ENCODE peak calls at places on chromosomes 12 and 14, in five cellular contexts. One of them, this sample, is unnamed.

GRCh38 chr12:75650989-75651695 is 139.7 kb upstream of the KRR1 start:
- DNase-seq in HepG2: no peak
- DNase-seq in H1: no peak
- DNase-seq in GM12878: no peak
- DNase-seq in K562: no peak
- DNase-seq in this sample: no peak

GRCh38 chr14:33127531-33127930 is 188.9 kb downstream of the NPAS3 start:
- DNase-seq in K562: no peak
- DNase-seq in H1: no peak
- DNase-seq in GM12878: no peak
- DNase-seq in HepG2: no peak
- DNase-seq in this sample: no peak

GRCh38 chr12:94783862-94784261 is 133.5 kb upstream of the TMCC3 start:
- DNase-seq in K562: no peak
- DNase-seq in HepG2: no peak
- DNase-seq in H1: no peak
- DNase-seq in GM12878: no peak
- DNase-seq in this sample: no peak

GRCh38 chr14:95502381-95502950 is 14.0 kb downstream of the SYNE3 start:
- DNase-seq in K562: no peak
- DNase-seq in GM12878: no peak
- DNase-seq in H1: no peak
- DNase-seq in HepG2: no peak
- DNase-seq in this sample: no peak

GRCh38 chr12:74021937-74022336 is 515.7 kb upstream of the ATXN7L3B start:
- DNase-seq in HepG2: peak
- DNase-seq in H1: peak
- DNase-seq in K562: peak
- DNase-seq in GM12878: no peak
- DNase-seq in this sample: peak

GRCh38 chr14:38252066-38252710 is 3.7 kb downstream of the CLEC14A start:
- DNase-seq in H1: no peak
- DNase-seq in GM12878: no peak
- DNase-seq in HepG2: no peak
- DNase-seq in K562: no peak
- DNase-seq in this sample: no peak

GRCh38 chr14:22598099-22598895 is at the start of gene ABHD4:
- DNase-seq in H1: no peak
- DNase-seq in HepG2: peak
- DNase-seq in GM12878: no peak
- DNase-seq in K562: peak
- DNase-seq in this sample: no peak

GRCh38 chr12:54549774-54550451 is 512 bp downstream of the PDE1B start:
- DNase-seq in HepG2: no peak
- DNase-seq in H1: no peak
- DNase-seq in GM12878: no peak
- DNase-seq in K562: no peak
- DNase-seq in this sample: no peak

GRCh38 chr12:14843425-14843887 is at the start of gene ART4:
- DNase-seq in K562: peak
- DNase-seq in GM12878: no peak
- DNase-seq in H1: no peak
- DNase-seq in HepG2: peak
- DNase-seq in this sample: no peak

GRCh38 chr14:36478782-36479181 is 41.2 kb downstream of the NKX2-1 start:
- DNase-seq in H1: no peak
- DNase-seq in K562: no peak
- DNase-seq in HepG2: no peak
- DNase-seq in GM12878: no peak
- DNase-seq in this sample: peak

GRCh38 chr12:11178250-11178649 is 7.3 kb downstream of the SMIM10L1 start:
- DNase-seq in HepG2: no peak
- DNase-seq in K562: no peak
- DNase-seq in GM12878: no peak
- DNase-seq in H1: no peak
- DNase-seq in this sample: no peak

GRCh38 chr12:116397148-116397547 is 119.7 kb upstream of the MED13L start:
- DNase-seq in GM12878: no peak
- DNase-seq in HepG2: no peak
- DNase-seq in K562: no peak
- DNase-seq in H1: no peak
- DNase-seq in this sample: no peak

GRCh38 chr12:124909831-124910560 is 4.5 kb downstream of the UBC start:
- DNase-seq in GM12878: no peak
- DNase-seq in K562: no peak
- DNase-seq in HepG2: no peak
- DNase-seq in H1: no peak
- DNase-seq in this sample: no peak

GRCh38 chr14:79395061-79395460 is 816.2 kb downstream of the DIO2 start:
- DNase-seq in HepG2: no peak
- DNase-seq in GM12878: no peak
- DNase-seq in H1: no peak
- DNase-seq in K562: no peak
- DNase-seq in this sample: no peak

GRCh38 chr12:70609739-70610491 is 27.3 kb downstream of the PTPRB start:
- DNase-seq in GM12878: no peak
- DNase-seq in HepG2: no peak
- DNase-seq in K562: peak
- DNase-seq in H1: no peak
- DNase-seq in this sample: no peak

GRCh38 chr14:68979722-68980552 is 835 bp upstream of the ACTN1 start:
- DNase-seq in HepG2: no peak
- DNase-seq in H1: no peak
- DNase-seq in K562: peak
- DNase-seq in GM12878: no peak
- DNase-seq in this sample: no peak

GRCh38 chr12:72586456-72586855 is 314.3 kb downstream of the TRHDE start:
- DNase-seq in GM12878: no peak
- DNase-seq in HepG2: no peak
- DNase-seq in H1: no peak
- DNase-seq in K562: no peak
- DNase-seq in this sample: no peak

GRCh38 chr12:116922194-116922897 is 11.6 kb downstream of the FBXW8 start:
- DNase-seq in H1: no peak
- DNase-seq in GM12878: peak
- DNase-seq in HepG2: no peak
- DNase-seq in K562: no peak
- DNase-seq in this sample: no peak

GRCh38 chr12:69851976-69852375 is 26.9 kb downstream of the MYRFL start:
- DNase-seq in H1: no peak
- DNase-seq in K562: no peak
- DNase-seq in HepG2: no peak
- DNase-seq in GM12878: no peak
- DNase-seq in this sample: no peak

GRCh38 chr14:103628221-103628683 is 759 bp upstream of the KLC1 start:
- DNase-seq in HepG2: no peak
- DNase-seq in GM12878: no peak
- DNase-seq in K562: peak
- DNase-seq in H1: no peak
- DNase-seq in this sample: peak
- TF ChIP-seq YY1 in HepG2: no peak
- TF ChIP-seq YY1 in GM12878: no peak
- TF ChIP-seq YY1 in K562: peak
- TF ChIP-seq YY1 in H1: no peak
- TF ChIP-seq YY1 in this sample: peak

GRCh38 chr12:52249041-52249461 is 16.0 kb downstream of the KRT7 start:
- DNase-seq in H1: no peak
- DNase-seq in GM12878: no peak
- DNase-seq in HepG2: no peak
- DNase-seq in K562: no peak
- DNase-seq in this sample: no peak
- TF ChIP-seq ATF3 in H1: no peak
- TF ChIP-seq ATF3 in GM12878: no peak
- TF ChIP-seq ATF3 in HepG2: no peak
- TF ChIP-seq ATF3 in K562: no peak
- TF ChIP-seq ATF3 in this sample: no peak

DNA sequence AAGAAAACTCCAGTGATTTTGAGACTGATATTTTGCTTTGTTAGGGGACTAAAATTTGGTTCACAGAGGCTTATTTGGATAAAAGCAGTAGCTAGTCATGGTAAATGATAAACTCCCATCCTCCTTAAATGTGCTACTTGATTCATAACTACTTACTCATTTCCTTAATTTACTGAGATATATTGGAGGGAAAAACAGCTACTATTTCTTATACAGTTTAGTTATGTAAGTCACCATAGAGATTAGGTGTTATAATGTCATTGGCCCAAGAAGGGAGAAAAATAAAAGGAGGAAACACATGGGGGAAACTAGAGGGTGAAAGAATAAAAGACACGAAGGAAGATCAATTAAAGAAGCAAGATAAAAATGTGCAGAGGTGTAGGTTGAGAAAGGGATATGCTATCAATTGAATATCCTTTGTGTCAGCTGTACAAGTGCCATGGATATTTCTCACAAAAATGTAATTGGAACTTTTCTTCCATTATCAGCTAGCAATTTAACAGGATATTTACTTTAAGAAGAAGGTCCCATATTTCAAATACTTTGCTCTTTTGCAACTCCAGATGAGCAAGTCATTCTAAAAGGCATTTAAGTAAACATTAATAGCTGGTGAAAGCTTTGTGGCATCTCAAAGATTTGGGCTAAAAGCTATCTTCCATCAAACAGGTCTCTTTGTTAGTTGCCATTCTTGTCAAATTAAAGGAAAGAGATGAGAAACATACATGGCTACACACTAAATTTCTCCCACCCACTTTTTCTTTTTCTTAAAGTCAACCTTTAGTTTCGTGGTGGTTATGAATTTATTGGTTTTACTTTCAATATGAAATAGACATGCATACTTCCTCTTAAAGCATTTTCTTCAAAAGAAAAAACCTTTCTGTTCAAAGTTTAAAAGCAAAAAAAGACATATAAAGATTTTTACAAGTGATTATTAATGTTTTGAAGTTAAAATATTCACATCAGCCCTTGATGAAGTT is 439.5 kb downstream of the CCER1 start:
- DNase-seq in K562: no peak
- DNase-seq in GM12878: peak
- DNase-seq in H1: no peak
- DNase-seq in HepG2: no peak
- DNase-seq in this sample: no peak
- H3K4me3 ChIP-seq in K562: no peak
- H3K4me3 ChIP-seq in GM12878: no peak
- H3K4me3 ChIP-seq in H1: no peak
- H3K4me3 ChIP-seq in HepG2: no peak
- H3K4me3 ChIP-seq in this sample: no peak

GRCh38 chr14:48398675-48399282 is 723.4 kb upstream of the MDGA2 start:
- DNase-seq in GM12878: no peak
- DNase-seq in H1: no peak
- DNase-seq in HepG2: peak
- DNase-seq in K562: peak
- DNase-seq in this sample: peak
- TF ChIP-seq YY1 in GM12878: no peak
- TF ChIP-seq YY1 in H1: peak
- TF ChIP-seq YY1 in HepG2: no peak
- TF ChIP-seq YY1 in K562: no peak
- TF ChIP-seq YY1 in this sample: no peak

GRCh38 chr14:41144370-41144769 is 462.3 kb upstream of the LRFN5 start:
- DNase-seq in H1: no peak
- DNase-seq in HepG2: no peak
- DNase-seq in GM12878: no peak
- DNase-seq in K562: no peak
- DNase-seq in this sample: no peak
- TF ChIP-seq ATF3 in H1: no peak
- TF ChIP-seq ATF3 in HepG2: no peak
- TF ChIP-seq ATF3 in GM12878: no peak
- TF ChIP-seq ATF3 in K562: no peak
- TF ChIP-seq ATF3 in this sample: no peak

DNA sequence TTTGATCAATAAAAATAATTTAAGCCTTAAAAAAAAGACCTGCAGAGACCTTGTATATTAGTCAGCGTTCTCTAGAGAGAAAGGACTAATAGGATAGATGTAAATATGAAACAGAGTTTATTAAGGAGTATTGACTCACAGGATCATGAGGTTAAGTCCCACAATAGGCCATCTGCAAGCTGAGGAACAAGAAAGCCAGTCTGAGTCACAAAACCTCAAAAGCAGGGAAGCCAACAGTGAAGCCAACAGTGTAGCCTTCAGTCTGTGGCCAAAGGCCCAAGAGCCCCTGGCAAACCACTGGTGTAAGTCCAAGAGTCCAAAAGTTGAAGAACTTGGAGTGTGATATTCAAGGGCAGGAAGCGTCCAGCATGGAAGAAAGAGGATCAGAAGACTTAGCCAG is 66.3 kb downstream of the TBX5 start:
- DNase-seq in GM12878: no peak
- DNase-seq in K562: no peak
- DNase-seq in HepG2: no peak
- DNase-seq in H1: no peak
- DNase-seq in this sample: no peak
- H3K4me3 ChIP-seq in GM12878: no peak
- H3K4me3 ChIP-seq in K562: no peak
- H3K4me3 ChIP-seq in HepG2: no peak
- H3K4me3 ChIP-seq in H1: no peak
- H3K4me3 ChIP-seq in this sample: no peak

This sample was measured in HCT116.